ENCODE peak calls at places on chromosome 17, in five cellular contexts. K, E, R, D and Y are unnamed samples.

GRCh38 chr17:50541916-50542688 is 4.9 kb upstream of the SPATA20 start:
- DNase-seq in K (no peak), E (peak; percentile 64), R (peak; percentile 90), D (peak; percentile 100), Y (peak; percentile 72)

GRCh38 chr17:69870751-69871199 is 204.2 kb upstream of the KCNJ16 start:
- DNase-seq in K (peak; percentile 66), E (no peak), R (no peak), D (no peak), Y (no peak)

GRCh38 chr17:77645441-77646430 is 312.8 kb upstream of the TNRC6C start:
- DNase-seq in K (no peak), E (no peak), R (no peak), D (no peak), Y (no peak)

GRCh38 chr17:18004901-18005305 is 32.2 kb downstream of the DRC3 start:
- DNase-seq in K (no peak), E (no peak), R (no peak), D (no peak), Y (no peak)

GRCh38 chr17:15926039-15926740 is 18.7 kb upstream of the ADORA2B start:
- DNase-seq in K (no peak), E (no peak), R (no peak), D (no peak), Y (no peak)

GRCh38 chr17:21171970-21172510 is 41.9 kb downstream of the TMEM11 start:
- DNase-seq in K (no peak), E (no peak), R (no peak), D (no peak), Y (no peak)

GRCh38 chr17:76008208-76008607 is 7.6 kb downstream of the CDK3 start:
- DNase-seq in K (no peak), E (no peak), R (no peak), D (no peak), Y (no peak)

GRCh38 chr17:77145635-77146632 is 5.2 kb downstream of the SEC14L1 start:
- DNase-seq in K (no peak), E (peak; percentile 79), R (peak; percentile 63), D (peak; percentile 60), Y (peak; percentile 69)

GRCh38 chr17:21686165-21687015 is 5.9 kb upstream of the KCNJ18 start:
- DNase-seq in K (no peak), E (no peak), R (no peak), D (no peak), Y (peak; percentile 64)

GRCh38 chr17:82058230-82058854 is 6.6 kb downstream of the GPS1 start:
- DNase-seq in K (no peak), E (no peak), R (no peak), D (no peak), Y (no peak)

GRCh38 chr17:1647802-1648581 is 1.7 kb downstream of the RILP start:
- DNase-seq in K (no peak), E (no peak), R (no peak), D (peak; percentile 48), Y (no peak)

GRCh38 chr17:15914400-15915165 is 30.3 kb upstream of the ADORA2B start:
- DNase-seq in K (no peak), E (peak; percentile 64), R (no peak), D (no peak), Y (peak; percentile 87)

GRCh38 chr17:80751070-80751459 is 206.4 kb downstream of the RPTOR start:
- DNase-seq in K (no peak), E (no peak), R (no peak), D (no peak), Y (no peak)

GRCh38 chr17:46191332-46192210 is 1.7 kb downstream of the KANSL1 start:
- DNase-seq in K (no peak), E (peak; percentile 66), R (no peak), D (peak; percentile 78), Y (peak; percentile 38)

GRCh38 chr17:6640536-6641373 is at the start of the genes KIAA0753 and TXNDC17:
- DNase-seq in K (peak; percentile 74), E (peak; percentile 87), R (peak; percentile 95), D (peak; percentile 85), Y (peak; percentile 92)